ENCODE peak calls at places on chromosomes 11 and 22, in four cellular contexts. One of them, this sample, is unnamed.

GRCh38 chr22:40651057-40651456 is 14.5 kb upstream of the MRTFA start:
- DNase-seq in SK-N-SH: no peak
- DNase-seq in GM23248: peak; percentile 29
- DNase-seq in MM.1S: no peak
- DNase-seq in this sample: no peak

GRCh38 chr11:46127150-46127638 is 5.9 kb upstream of the PHF21A start:
- DNase-seq in SK-N-SH: peak; percentile 39
- DNase-seq in GM23248: peak; percentile 84
- DNase-seq in MM.1S: peak; percentile 44
- DNase-seq in this sample: peak; percentile 62

GRCh38 chr11:32029721-32030120 is 61.2 kb upstream of the RCN1 start:
- DNase-seq in SK-N-SH: no peak
- DNase-seq in GM23248: peak; percentile 68
- DNase-seq in MM.1S: no peak
- DNase-seq in this sample: no peak

GRCh38 chr22:36185828-36186624 is 15.6 kb downstream of the APOL4 start:
- DNase-seq in SK-N-SH: no peak
- DNase-seq in GM23248: no peak
- DNase-seq in MM.1S: no peak
- DNase-seq in this sample: no peak

GRCh38 chr11:34721646-34722045 is 100.8 kb downstream of the EHF start:
- DNase-seq in SK-N-SH: no peak
- DNase-seq in GM23248: no peak
- DNase-seq in MM.1S: peak; percentile 9
- DNase-seq in this sample: no peak

GRCh38 chr11:118845369-118845768 is 38.3 kb upstream of the CXCR5 start:
- DNase-seq in SK-N-SH: no peak
- DNase-seq in GM23248: peak; percentile 63
- DNase-seq in MM.1S: peak; percentile 61
- DNase-seq in this sample: no peak

GRCh38 chr11:74681686-74682651 is 49.3 kb downstream of the CHRDL2 start:
- DNase-seq in SK-N-SH: no peak
- DNase-seq in GM23248: peak; percentile 41
- DNase-seq in MM.1S: no peak
- DNase-seq in this sample: no peak

GRCh38 chr11:27241316-27242122 is 121.5 kb downstream of the CCDC34 start:
- DNase-seq in SK-N-SH: no peak
- DNase-seq in GM23248: peak; percentile 94
- DNase-seq in MM.1S: no peak
- DNase-seq in this sample: no peak

GRCh38 chr22:47316020-47316419 is 553.6 kb downstream of the TBC1D22A start:
- DNase-seq in SK-N-SH: no peak
- DNase-seq in GM23248: no peak
- DNase-seq in MM.1S: peak; percentile 7
- DNase-seq in this sample: no peak

GRCh38 chr11:116649268-116649667 is 123.5 kb downstream of the BUD13 start:
- DNase-seq in SK-N-SH: no peak
- DNase-seq in GM23248: no peak
- DNase-seq in MM.1S: no peak
- DNase-seq in this sample: no peak

GRCh38 chr11:69836401-69836800 is 17.2 kb upstream of the FGF3 start:
- DNase-seq in SK-N-SH: no peak
- DNase-seq in GM23248: no peak
- DNase-seq in MM.1S: no peak
- DNase-seq in this sample: no peak

GRCh38 chr11:75499423-75500305 is 26.1 kb downstream of the GDPD5 start:
- DNase-seq in SK-N-SH: no peak
- DNase-seq in GM23248: peak; percentile 97
- DNase-seq in MM.1S: no peak
- DNase-seq in this sample: no peak

GRCh38 chr22:28358244-28358777 is 321.3 kb downstream of the TTC28 start:
- DNase-seq in SK-N-SH: no peak
- DNase-seq in GM23248: no peak
- DNase-seq in MM.1S: no peak
- DNase-seq in this sample: no peak

GRCh38 chr22:19234126-19234896 is 55.8 kb upstream of the SLC25A1 start:
- DNase-seq in SK-N-SH: no peak
- DNase-seq in GM23248: no peak
- DNase-seq in MM.1S: no peak
- DNase-seq in this sample: no peak

GRCh38 chr11:61054513-61054912 is 47.8 kb upstream of the CD5 start:
- DNase-seq in SK-N-SH: no peak
- DNase-seq in GM23248: no peak
- DNase-seq in MM.1S: no peak
- DNase-seq in this sample: no peak

GRCh38 chr11:14244926-14245325 is 114.1 kb downstream of the RRAS2 start:
- DNase-seq in SK-N-SH: no peak
- DNase-seq in GM23248: no peak
- DNase-seq in MM.1S: no peak
- DNase-seq in this sample: no peak

GRCh38 chr22:29313126-29314071 is 2.1 kb downstream of the RASL10A start:
- DNase-seq in SK-N-SH: peak; percentile 86
- DNase-seq in GM23248: peak; percentile 68
- DNase-seq in MM.1S: no peak
- DNase-seq in this sample: no peak

GRCh38 chr11:65576867-65577755 is 1.3 kb downstream of the EHBP1L1 start:
- DNase-seq in SK-N-SH: no peak
- DNase-seq in GM23248: peak; percentile 93
- DNase-seq in MM.1S: peak; percentile 30
- DNase-seq in this sample: peak; percentile 64

GRCh38 chr22:34858026-34858425 is 207.9 kb upstream of the ISX start:
- DNase-seq in SK-N-SH: no peak
- DNase-seq in GM23248: no peak
- DNase-seq in MM.1S: no peak
- DNase-seq in this sample: no peak

GRCh38 chr22:37178350-37179125 is 9.5 kb downstream of the C1QTNF6 start:
- DNase-seq in SK-N-SH: no peak
- DNase-seq in GM23248: peak; percentile 11
- DNase-seq in MM.1S: no peak
- DNase-seq in this sample: no peak

GRCh38 chr11:2305140-2305861 is 3.5 kb downstream of the TSPAN32 start:
- DNase-seq in SK-N-SH: peak; percentile 85
- DNase-seq in GM23248: peak; percentile 85
- DNase-seq in MM.1S: peak; percentile 66
- DNase-seq in this sample: peak; percentile 84

GRCh38 chr11:2308713-2309112 is 6.9 kb downstream of the TSPAN32 start:
- DNase-seq in SK-N-SH: no peak
- DNase-seq in GM23248: no peak
- DNase-seq in MM.1S: no peak
- DNase-seq in this sample: no peak

GRCh38 chr11:2307733-2308331 is 6.0 kb downstream of the TSPAN32 start:
- DNase-seq in SK-N-SH: no peak
- DNase-seq in GM23248: no peak
- DNase-seq in MM.1S: no peak
- DNase-seq in this sample: no peak

GRCh38 chr11:2305862-2306823 is 4.3 kb downstream of the TSPAN32 start:
- DNase-seq in SK-N-SH: peak; percentile 46
- DNase-seq in GM23248: peak; percentile 73
- DNase-seq in MM.1S: no peak
- DNase-seq in this sample: peak; percentile 17

GRCh38 chr11:2306971-2307732 is 5.3 kb downstream of the TSPAN32 start:
- DNase-seq in SK-N-SH: peak; percentile 33
- DNase-seq in GM23248: peak; percentile 22
- DNase-seq in MM.1S: no peak
- DNase-seq in this sample: no peak
- H3K4me1 ChIP-seq in SK-N-SH: peaks cover 18% of the 10 kb centered on the region
- H3K4me1 ChIP-seq in GM23248: peaks cover 17% of the 10 kb centered on the region
- H3K4me1 ChIP-seq in MM.1S: peaks cover 10% of the 10 kb centered on the region
- H3K4me1 ChIP-seq in this sample: peaks cover 8% of the 10 kb centered on the region

GRCh38 chr11:73317803-73318202 is 9.7 kb downstream of the ARHGEF17 start:
- DNase-seq in SK-N-SH: no peak
- DNase-seq in GM23248: no peak
- DNase-seq in MM.1S: no peak
- DNase-seq in this sample: no peak
- H3K4me3 ChIP-seq in SK-N-SH: no peak overlapping the region
- H3K4me3 ChIP-seq in GM23248: no peak overlapping the region
- H3K4me3 ChIP-seq in MM.1S: no peak overlapping the region
- H3K4me3 ChIP-seq in this sample: no peak overlapping the region

GRCh38 chr22:27063381-27063780 is 406.0 kb downstream of the MIAT start:
- DNase-seq in SK-N-SH: peak; percentile 33
- DNase-seq in GM23248: no peak
- DNase-seq in MM.1S: no peak
- DNase-seq in this sample: no peak

GRCh38 chr22:27060188-27060587 is 402.8 kb downstream of the MIAT start:
- DNase-seq in SK-N-SH: no peak
- DNase-seq in GM23248: no peak
- DNase-seq in MM.1S: no peak
- DNase-seq in this sample: no peak

GRCh38 chr22:27062857-27063256 is 405.5 kb downstream of the MIAT start:
- DNase-seq in SK-N-SH: no peak
- DNase-seq in GM23248: no peak
- DNase-seq in MM.1S: no peak
- DNase-seq in this sample: no peak

DNA sequence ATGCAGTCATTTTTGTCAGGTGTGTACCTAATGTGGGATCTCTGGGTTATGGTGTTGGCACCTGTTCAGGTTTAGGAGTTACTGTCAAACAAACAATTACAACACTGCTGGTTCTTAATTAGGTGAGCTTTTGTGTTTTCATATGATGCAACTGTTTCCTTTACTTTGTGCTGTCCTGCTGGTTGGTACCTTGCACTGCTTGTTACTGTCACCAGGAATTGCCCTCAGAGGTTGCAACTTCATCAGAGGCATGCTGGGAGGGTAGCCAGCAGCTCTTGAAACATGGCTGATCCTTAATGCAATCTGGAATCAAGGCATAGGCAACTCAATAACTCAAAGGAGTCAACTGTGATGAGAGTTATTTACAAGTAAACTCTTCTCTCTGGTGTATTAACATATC is 400.3 kb downstream of the MIAT start:
- DNase-seq in SK-N-SH: no peak
- DNase-seq in GM23248: no peak
- DNase-seq in MM.1S: no peak
- DNase-seq in this sample: no peak
- TF ChIP-seq EZH2phosphoT487 in SK-N-SH: no peak
- TF ChIP-seq EZH2phosphoT487 in GM23248: no peak
- TF ChIP-seq EZH2phosphoT487 in MM.1S: no peak
- TF ChIP-seq EZH2phosphoT487 in this sample: no peak

DNA sequence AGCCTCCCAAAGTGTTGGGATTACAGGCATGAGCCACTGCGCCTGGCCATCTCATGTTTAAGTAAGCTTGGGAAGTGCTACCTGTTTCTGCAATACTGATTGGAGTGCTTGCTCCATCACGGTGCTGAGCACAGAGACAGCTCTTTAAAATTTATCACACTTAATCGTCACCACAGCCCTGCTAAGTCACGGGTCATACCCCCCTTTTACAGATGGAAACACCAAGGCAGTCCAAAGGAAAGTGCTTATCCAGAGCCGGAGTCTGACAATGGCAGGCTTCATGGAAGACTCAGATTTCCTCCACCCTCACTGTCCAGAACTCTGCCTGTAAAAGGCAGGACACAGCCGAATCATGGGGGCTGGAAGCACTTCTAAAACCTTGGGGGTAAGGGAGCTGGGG is 2.7 kb upstream of the C22orf15 start:
- DNase-seq in SK-N-SH: no peak
- DNase-seq in GM23248: no peak
- DNase-seq in MM.1S: no peak
- DNase-seq in this sample: no peak
- H3K4me1 ChIP-seq in SK-N-SH: peaks cover 7% of the 10 kb centered on the region
- H3K4me1 ChIP-seq in GM23248: peaks cover 9% of the 10 kb centered on the region
- H3K4me1 ChIP-seq in MM.1S: no peaks in the 10 kb centered on the region
- H3K4me1 ChIP-seq in this sample: peaks cover 53% of the 10 kb centered on the region

DNA sequence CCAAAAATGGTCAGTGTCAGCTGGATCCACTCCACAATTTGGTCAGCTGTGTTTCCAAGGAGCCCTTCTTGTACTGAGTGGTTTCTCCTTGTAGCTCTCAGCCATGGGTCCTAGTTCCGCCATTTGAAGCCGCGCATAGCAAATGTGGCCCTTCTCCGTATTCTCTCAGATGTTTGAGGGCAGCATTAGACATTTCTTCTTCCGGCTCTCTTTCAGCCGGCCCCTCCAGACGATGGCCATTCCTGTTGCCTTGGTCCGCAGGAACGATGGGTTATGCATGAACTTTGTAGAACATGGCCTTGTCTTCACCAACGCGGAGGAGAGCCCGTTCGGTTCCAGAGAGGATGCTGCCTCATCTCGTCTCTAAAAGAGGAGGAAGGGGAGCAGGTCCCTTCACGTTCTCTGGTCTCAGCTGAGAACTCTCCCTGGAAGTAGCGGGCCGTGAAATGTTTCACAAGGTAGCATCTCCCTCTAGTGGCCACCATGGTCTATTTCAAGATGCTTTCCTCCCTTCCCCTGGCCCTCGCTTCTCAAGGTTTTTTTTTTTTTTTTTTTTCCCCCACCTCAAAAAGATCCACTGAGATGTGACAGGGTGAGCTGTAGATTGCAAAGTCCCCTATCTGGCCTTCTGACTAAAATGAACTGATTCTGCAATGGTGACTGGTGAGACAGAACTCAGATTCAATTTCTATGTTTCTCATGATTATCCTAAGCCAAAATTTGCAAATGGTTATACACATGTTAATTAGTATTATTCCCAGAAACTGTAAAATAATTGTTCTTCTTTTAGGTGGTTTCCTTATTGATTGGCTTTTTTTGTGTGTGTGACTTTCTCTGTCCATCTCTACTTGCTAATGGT is 19.8 kb upstream of the PLET1 start:
- DNase-seq in SK-N-SH: peak; percentile 85
- DNase-seq in GM23248: peak; percentile 92
- DNase-seq in MM.1S: peak; percentile 77
- DNase-seq in this sample: peak; percentile 90
- H3K4me3 ChIP-seq in SK-N-SH: peak overlapping the region; percentile 53
- H3K4me3 ChIP-seq in GM23248: peak overlapping the region; percentile 76
- H3K4me3 ChIP-seq in MM.1S: peak overlapping the region; percentile 71
- H3K4me3 ChIP-seq in this sample: peak overlapping the region; percentile 65

GRCh38 chr11:128522943-128523518 is 64.3 kb downstream of the ETS1 start:
- DNase-seq in SK-N-SH: no peak
- DNase-seq in GM23248: peak; percentile 57
- DNase-seq in MM.1S: peak; percentile 15
- DNase-seq in this sample: no peak

GRCh38 chr11:128527046-128527445 is 60.3 kb downstream of the ETS1 start:
- DNase-seq in SK-N-SH: no peak
- DNase-seq in GM23248: no peak
- DNase-seq in MM.1S: no peak
- DNase-seq in this sample: no peak

GRCh38 chr11:128523616-128524015 is 63.7 kb downstream of the ETS1 start:
- DNase-seq in SK-N-SH: no peak
- DNase-seq in GM23248: peak; percentile 88
- DNase-seq in MM.1S: no peak
- DNase-seq in this sample: no peak

GRCh38 chr11:128524172-128524571 is 63.2 kb downstream of the ETS1 start:
- DNase-seq in SK-N-SH: no peak
- DNase-seq in GM23248: peak; percentile 79
- DNase-seq in MM.1S: no peak
- DNase-seq in this sample: no peak

GRCh38 chr11:128525411-128526243 is 61.7 kb downstream of the ETS1 start:
- DNase-seq in SK-N-SH: no peak
- DNase-seq in GM23248: peak; percentile 70
- DNase-seq in MM.1S: no peak
- DNase-seq in this sample: no peak
- TF ChIP-seq EZH2phosphoT487 in SK-N-SH: no peak
- TF ChIP-seq EZH2phosphoT487 in GM23248: no peak
- TF ChIP-seq EZH2phosphoT487 in MM.1S: no peak
- TF ChIP-seq EZH2phosphoT487 in this sample: no peak